ENCODE peak calls at places on chromosomes 1 and 21, in six cellular contexts. One of them, this sample, is unnamed.

GRCh38 chr1:7326366-7326765 is 444.7 kb upstream of the VAMP3 start:
- DNase-seq in left ventricle myocardium superior: no peak
- DNase-seq in AG04449: no peak
- DNase-seq in activated T-cell treated with anti-CD3 and anti-CD28 coated beads, Interleukin-2, amount 50 U/mL, for 72 hours: no peak
- DNase-seq in OCI-LY7: no peak
- DNase-seq in heart right ventricle: no peak
- DNase-seq in this sample: no peak

GRCh38 chr1:61254629-61255323 is 172.4 kb downstream of the NFIA start:
- DNase-seq in left ventricle myocardium superior: no peak
- DNase-seq in AG04449: no peak
- DNase-seq in activated T-cell treated with anti-CD3 and anti-CD28 coated beads, Interleukin-2, amount 50 U/mL, for 72 hours: no peak
- DNase-seq in OCI-LY7: no peak
- DNase-seq in heart right ventricle: no peak
- DNase-seq in this sample: no peak

GRCh38 chr1:10730985-10731384 is 65.5 kb downstream of the CASZ1 start:
- DNase-seq in left ventricle myocardium superior: no peak
- DNase-seq in AG04449: peak; percentile 36
- DNase-seq in activated T-cell treated with anti-CD3 and anti-CD28 coated beads, Interleukin-2, amount 50 U/mL, for 72 hours: no peak
- DNase-seq in OCI-LY7: no peak
- DNase-seq in heart right ventricle: no peak
- DNase-seq in this sample: no peak

GRCh38 chr1:47555307-47555706 is 117.5 kb downstream of the FOXD2 start:
- DNase-seq in left ventricle myocardium superior: no peak
- DNase-seq in AG04449: no peak
- DNase-seq in activated T-cell treated with anti-CD3 and anti-CD28 coated beads, Interleukin-2, amount 50 U/mL, for 72 hours: no peak
- DNase-seq in OCI-LY7: no peak
- DNase-seq in heart right ventricle: no peak
- DNase-seq in this sample: no peak

GRCh38 chr21:28442624-28443023 is 550.1 kb downstream of the LTN1 start:
- DNase-seq in left ventricle myocardium superior: no peak
- DNase-seq in AG04449: peak; percentile 77
- DNase-seq in activated T-cell treated with anti-CD3 and anti-CD28 coated beads, Interleukin-2, amount 50 U/mL, for 72 hours: no peak
- DNase-seq in OCI-LY7: no peak
- DNase-seq in heart right ventricle: no peak
- DNase-seq in this sample: no peak

GRCh38 chr1:23254584-23254983 is 37.3 kb upstream of the HTR1D start:
- DNase-seq in left ventricle myocardium superior: no peak
- DNase-seq in AG04449: no peak
- DNase-seq in activated T-cell treated with anti-CD3 and anti-CD28 coated beads, Interleukin-2, amount 50 U/mL, for 72 hours: no peak
- DNase-seq in OCI-LY7: no peak
- DNase-seq in heart right ventricle: no peak
- DNase-seq in this sample: no peak

GRCh38 chr1:15311886-15312285 is 64.9 kb downstream of the FHAD1 start:
- DNase-seq in left ventricle myocardium superior: no peak
- DNase-seq in AG04449: no peak
- DNase-seq in activated T-cell treated with anti-CD3 and anti-CD28 coated beads, Interleukin-2, amount 50 U/mL, for 72 hours: no peak
- DNase-seq in OCI-LY7: no peak
- DNase-seq in heart right ventricle: no peak
- DNase-seq in this sample: no peak

GRCh38 chr1:64921761-64922160 is 44.6 kb downstream of the JAK1 start:
- DNase-seq in left ventricle myocardium superior: no peak
- DNase-seq in AG04449: no peak
- DNase-seq in activated T-cell treated with anti-CD3 and anti-CD28 coated beads, Interleukin-2, amount 50 U/mL, for 72 hours: no peak
- DNase-seq in OCI-LY7: no peak
- DNase-seq in heart right ventricle: no peak
- DNase-seq in this sample: no peak

GRCh38 chr1:156777573-156777972 is 10.2 kb downstream of the PRCC start:
- DNase-seq in left ventricle myocardium superior: no peak
- DNase-seq in AG04449: no peak
- DNase-seq in activated T-cell treated with anti-CD3 and anti-CD28 coated beads, Interleukin-2, amount 50 U/mL, for 72 hours: no peak
- DNase-seq in OCI-LY7: no peak
- DNase-seq in heart right ventricle: no peak
- DNase-seq in this sample: no peak

GRCh38 chr1:93900723-93901504 is 8.3 kb downstream of the GCLM start:
- DNase-seq in left ventricle myocardium superior: no peak
- DNase-seq in AG04449: no peak
- DNase-seq in activated T-cell treated with anti-CD3 and anti-CD28 coated beads, Interleukin-2, amount 50 U/mL, for 72 hours: no peak
- DNase-seq in OCI-LY7: no peak
- DNase-seq in heart right ventricle: no peak
- DNase-seq in this sample: no peak

GRCh38 chr1:186424539-186424938 is 36.4 kb downstream of the PDC start:
- DNase-seq in left ventricle myocardium superior: peak; percentile 27
- DNase-seq in AG04449: no peak
- DNase-seq in activated T-cell treated with anti-CD3 and anti-CD28 coated beads, Interleukin-2, amount 50 U/mL, for 72 hours: no peak
- DNase-seq in OCI-LY7: no peak
- DNase-seq in heart right ventricle: no peak
- DNase-seq in this sample: no peak

GRCh38 chr1:34656706-34657105 is 98.1 kb upstream of the GJB5 start:
- DNase-seq in left ventricle myocardium superior: no peak
- DNase-seq in AG04449: no peak
- DNase-seq in activated T-cell treated with anti-CD3 and anti-CD28 coated beads, Interleukin-2, amount 50 U/mL, for 72 hours: no peak
- DNase-seq in OCI-LY7: no peak
- DNase-seq in heart right ventricle: no peak
- DNase-seq in this sample: no peak

GRCh38 chr1:55073187-55073916 is 34.0 kb downstream of the PCSK9 start:
- DNase-seq in left ventricle myocardium superior: no peak
- DNase-seq in AG04449: no peak
- DNase-seq in activated T-cell treated with anti-CD3 and anti-CD28 coated beads, Interleukin-2, amount 50 U/mL, for 72 hours: peak; percentile 43
- DNase-seq in OCI-LY7: no peak
- DNase-seq in heart right ventricle: no peak
- DNase-seq in this sample: no peak

GRCh38 chr1:185789846-185790735 is 55.9 kb downstream of the HMCN1 start:
- DNase-seq in left ventricle myocardium superior: no peak
- DNase-seq in AG04449: no peak
- DNase-seq in activated T-cell treated with anti-CD3 and anti-CD28 coated beads, Interleukin-2, amount 50 U/mL, for 72 hours: no peak
- DNase-seq in OCI-LY7: no peak
- DNase-seq in heart right ventricle: no peak
- DNase-seq in this sample: no peak

GRCh38 chr1:83641206-83641658 is 357.7 kb downstream of the TTLL7 start:
- DNase-seq in left ventricle myocardium superior: no peak
- DNase-seq in AG04449: no peak
- DNase-seq in activated T-cell treated with anti-CD3 and anti-CD28 coated beads, Interleukin-2, amount 50 U/mL, for 72 hours: no peak
- DNase-seq in OCI-LY7: no peak
- DNase-seq in heart right ventricle: no peak
- DNase-seq in this sample: no peak

GRCh38 chr1:17059391-17060128 is 5.7 kb upstream of the SDHB start:
- DNase-seq in left ventricle myocardium superior: peak; percentile 72
- DNase-seq in AG04449: no peak
- DNase-seq in activated T-cell treated with anti-CD3 and anti-CD28 coated beads, Interleukin-2, amount 50 U/mL, for 72 hours: peak; percentile 53
- DNase-seq in OCI-LY7: peak; percentile 76
- DNase-seq in heart right ventricle: peak; percentile 53
- DNase-seq in this sample: peak; percentile 82